ENCODE peak calls at places on chromosomes 7 and 10, in six cellular contexts. T is ELF-1, M is amygdala, Y is MCF 10A, B is HFFc6, C is caudate nucleus. K is an unnamed sample.

GRCh38 chr10:31836569-31837406 is 91.8 kb downstream of the ARHGAP12 start:
- DNase-seq in T (peak), M (peak), Y (peak), B (peak), C (no peak), K (no peak)

GRCh38 chr7:47681241-47681810 is 99.4 kb upstream of the TNS3 start:
- DNase-seq in T (peak), M (no peak), Y (no peak), B (no peak), C (no peak), K (no peak)

GRCh38 chr7:28685291-28685659 is 272.9 kb downstream of the TRIL start:
- DNase-seq in T (no peak), M (peak), Y (no peak), B (no peak), C (peak), K (no peak)

GRCh38 chr10:33248638-33249037 is 85.8 kb downstream of the NRP1 start:
- DNase-seq in T (no peak), M (no peak), Y (peak), B (peak), C (no peak), K (peak)

GRCh38 chr10:75971402-75972211 is 540.2 kb downstream of the LRMDA start:
- DNase-seq in T (no peak), M (no peak), Y (no peak), B (peak), C (no peak), K (no peak)

GRCh38 chr10:1309237-1309968 is 253.2 kb downstream of the WDR37 start:
- DNase-seq in T (peak), M (no peak), Y (no peak), B (no peak), C (no peak), K (no peak)

GRCh38 chr7:2417981-2418481 is 14.6 kb downstream of the CHST12 start:
- DNase-seq in T (no peak), M (no peak), Y (no peak), B (peak), C (peak), K (no peak)

GRCh38 chr7:47638679-47639306 is 56.9 kb upstream of the TNS3 start:
- DNase-seq in T (no peak), M (no peak), Y (no peak), B (no peak), C (no peak), K (no peak)

GRCh38 chr7:101875215-101875846 is 57.9 kb downstream of the CUX1 start:
- DNase-seq in T (no peak), M (no peak), Y (no peak), B (no peak), C (peak), K (no peak)

GRCh38 chr10:121217331-121217730 is 366.2 kb downstream of the WDR11 start:
- DNase-seq in T (no peak), M (no peak), Y (no peak), B (no peak), C (no peak), K (no peak)

GRCh38 chr7:72019436-72019835 is 392.7 kb downstream of the CALN1 start:
- DNase-seq in T (no peak), M (no peak), Y (no peak), B (no peak), C (no peak), K (no peak)

GRCh38 chr7:155490697-155491628 is 33.0 kb downstream of the EN2 start:
- DNase-seq in T (peak), M (no peak), Y (no peak), B (no peak), C (peak), K (no peak)